ENCODE peak calls at places on chromosomes 12 and 14, in seven cellular contexts. D is fibroblast of lung, J is psoas muscle, A is cardiac fibroblast, C is adrenal gland, N is bronchial epithelial cell, U is retinal pigment epithelial cell. O is an unnamed sample.

GRCh38 chr12:125193798-125194562 is 128.7 kb downstream of the AACS start:
- DNase-seq in D (peak), J (no peak), A (peak), C (no peak), N (peak), U (no peak), O (no peak)

GRCh38 chr14:93103392-93104080 is 12.2 kb downstream of the ITPK1 start:
- DNase-seq in D (no peak), J (no peak), A (no peak), C (no peak), N (peak), U (no peak), O (peak)

GRCh38 chr12:10661338-10661737 is 12.5 kb downstream of the STYK1 start:
- DNase-seq in D (no peak), J (no peak), A (peak), C (no peak), N (peak), U (no peak), O (no peak)

GRCh38 chr14:65637780-65638179 is 225.2 kb downstream of the FUT8 start:
- DNase-seq in D (peak), J (no peak), A (peak), C (no peak), N (peak), U (no peak), O (no peak)

GRCh38 chr14:97410667-97411286 is 613.6 kb downstream of the VRK1 start:
- DNase-seq in D (no peak), J (no peak), A (no peak), C (no peak), N (peak), U (no peak), O (no peak)

GRCh38 chr12:14239350-14239934 is 126.0 kb upstream of the ATF7IP start:
- DNase-seq in D (peak), J (peak), A (peak), C (peak), N (no peak), U (no peak), O (no peak)

GRCh38 chr14:53751650-53752049 is 205.0 kb downstream of the BMP4 start:
- DNase-seq in D (no peak), J (no peak), A (no peak), C (no peak), N (no peak), U (no peak), O (no peak)

GRCh38 chr12:88391556-88391955 is 188.7 kb downstream of the KITLG start:
- DNase-seq in D (peak), J (no peak), A (peak), C (no peak), N (peak), U (peak), O (no peak)

GRCh38 chr14:94673781-94674231 is 61.6 kb downstream of the SERPINA3 start:
- DNase-seq in D (peak), J (no peak), A (peak), C (no peak), N (no peak), U (no peak), O (no peak)

GRCh38 chr12:110688446-110689001 is 391 bp downstream of the HVCN1 start:
- DNase-seq in D (no peak), J (peak), A (no peak), C (no peak), N (no peak), U (no peak), O (no peak)

GRCh38 chr12:110684322-110684836 is 4.5 kb downstream of the HVCN1 start:
- DNase-seq in D (no peak), J (no peak), A (no peak), C (no peak), N (no peak), U (no peak), O (no peak)

GRCh38 chr12:110687770-110688169 is 1.1 kb downstream of the HVCN1 start:
- DNase-seq in D (no peak), J (no peak), A (no peak), C (no peak), N (no peak), U (no peak), O (no peak)

GRCh38 chr12:110683888-110684287 is 5.0 kb downstream of the HVCN1 start:
- DNase-seq in D (no peak), J (no peak), A (no peak), C (no peak), N (no peak), U (no peak), O (no peak)

DNA sequence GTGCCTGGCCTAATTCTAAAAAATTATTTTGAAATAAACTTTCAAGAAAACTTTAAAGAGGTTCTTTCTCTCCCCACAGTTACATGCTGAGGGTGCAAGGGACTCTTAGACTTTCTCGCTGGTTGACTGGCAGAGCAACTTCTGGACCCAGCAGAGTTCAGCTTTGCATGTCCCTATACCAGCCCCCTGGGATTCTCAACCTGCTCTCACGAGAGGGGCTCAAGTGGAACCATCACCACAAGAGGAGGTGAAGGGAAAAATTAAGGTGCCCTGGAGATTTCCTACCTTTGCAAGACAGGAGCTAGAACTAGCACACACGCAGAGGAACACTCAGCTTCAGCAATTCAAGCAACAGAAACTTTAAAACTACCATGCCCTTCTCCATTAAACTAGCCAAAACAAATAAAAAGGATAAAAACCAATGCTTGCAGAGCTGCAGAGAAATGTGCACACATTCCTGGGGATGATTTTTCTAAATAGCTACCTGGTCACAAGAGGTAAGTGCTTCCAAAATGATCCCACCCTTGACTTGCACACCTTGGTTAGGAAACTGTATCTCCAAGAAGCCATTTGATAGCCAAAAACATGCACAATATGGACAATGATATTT is 2.5 kb downstream of the HVCN1 start:
- DNase-seq in D (no peak), J (no peak), A (no peak), C (no peak), N (no peak), U (no peak), O (no peak)
- H3K4me3 ChIP-seq in D (no peak), J (no peak), A (no peak), C (no peak), N (no peak), U (no peak), O (no peak)

GRCh38 chr12:57069522-57069921 is 9.1 kb downstream of the NEMP1 start:
- DNase-seq in D (peak), J (peak), A (peak), C (peak), N (peak), U (no peak), O (no peak)
- H3K4me3 ChIP-seq in D (no peak), J (no peak), A (no peak), C (no peak), N (no peak), U (no peak), O (no peak)

DNA sequence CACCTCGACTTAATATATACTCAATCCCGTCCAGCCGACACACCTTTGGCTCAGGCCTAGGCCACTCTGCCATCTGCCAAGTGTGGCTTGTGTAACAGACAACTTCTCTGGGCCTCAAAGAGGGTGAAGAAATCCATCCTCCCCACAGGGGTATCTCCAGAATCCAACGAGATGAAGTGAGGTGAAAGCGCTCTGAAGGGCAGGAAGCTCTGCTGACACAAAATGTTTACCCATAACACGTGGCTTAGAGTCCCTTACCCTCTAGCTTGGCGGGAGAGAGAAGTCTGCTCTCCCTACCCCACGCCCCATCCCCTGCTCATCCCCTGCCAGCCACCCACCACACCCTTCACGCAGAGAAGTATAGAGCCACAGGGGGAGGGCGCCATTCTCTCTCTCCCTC is 13.0 kb downstream of the ZBTB39 start:
- DNase-seq in D (no peak), J (no peak), A (no peak), C (no peak), N (no peak), U (no peak), O (no peak)
- H3K4me3 ChIP-seq in D (no peak), J (no peak), A (no peak), C (no peak), N (no peak), U (no peak), O (no peak)

GRCh38 chr14:78897443-78897842 is 727.3 kb downstream of the NRXN3 start:
- DNase-seq in D (no peak), J (no peak), A (no peak), C (no peak), N (no peak), U (no peak), O (no peak)
- H3K4me3 ChIP-seq in D (no peak), J (no peak), A (no peak), C (no peak), N (no peak), U (no peak), O (no peak)

O was measured in effector memory CD4-positive, alpha-beta T cell.